ENCODE peak calls at places on chromosomes 12 and 14, in five cellular contexts. A is erythroblast, Y is K562, D is gastrocnemius medialis, T is tibial nerve. M is an unnamed sample.

GRCh38 chr12:26119391-26119981 is 5.4 kb downstream of the BHLHE41 start:
- DNase-seq in T (peak; percentile 54), D (peak; percentile 44), A (peak; percentile 26), Y (peak; percentile 43), M (peak; percentile 23)

GRCh38 chr12:124305776-124306685 is 11.1 kb downstream of the RFLNA start:
- DNase-seq in A (no peak), Y (no peak), D (no peak), T (no peak), M (no peak)

GRCh38 chr12:68768431-68768934 is 22.5 kb downstream of the SLC35E3 start:
- DNase-seq in T (no peak), Y (no peak), D (no peak), A (no peak), M (no peak)

GRCh38 chr14:49893309-49894213 is 679 bp downstream of the ARF6 start:
- DNase-seq in D (peak; percentile 46), T (peak; percentile 19), Y (peak; percentile 74), A (peak; percentile 94), M (no peak)

GRCh38 chr14:74516451-74517155 is 23.0 kb downstream of the ISCA2 start:
- DNase-seq in T (no peak), Y (peak; percentile 9), A (no peak), D (no peak), M (no peak)

GRCh38 chr12:8123124-8123888 is at the start of gene CLEC4A:
- DNase-seq in Y (no peak), A (no peak), D (no peak), T (no peak), M (no peak)

GRCh38 chr12:122028165-122028591 is 6.5 kb downstream of the BCL7A start:
- DNase-seq in A (no peak), D (peak; percentile 71), Y (no peak), T (no peak), M (no peak)

GRCh38 chr12:62846506-62846905 is 88.4 kb downstream of the PPM1H start:
- DNase-seq in A (no peak), D (no peak), T (no peak), Y (no peak), M (no peak)

GRCh38 chr12:67256649-67257048 is 12.5 kb upstream of the CAND1 start:
- DNase-seq in A (no peak), D (no peak), Y (no peak), T (no peak), M (no peak)

GRCh38 chr12:90902596-90902995 is 52.4 kb downstream of the CCER1 start:
- DNase-seq in T (no peak), Y (no peak), A (no peak), D (no peak), M (no peak)

GRCh38 chr12:4899361-4899760 is 10.3 kb upstream of the KCNA1 start:
- DNase-seq in A (no peak), Y (no peak), T (no peak), D (no peak), M (no peak)

GRCh38 chr12:47576256-47576655 is 129.6 kb downstream of the RPAP3 start:
- DNase-seq in A (no peak), T (no peak), Y (no peak), D (no peak), M (no peak)

GRCh38 chr12:131137836-131138637 is 184.3 kb downstream of the ADGRD1 start:
- DNase-seq in Y (peak; percentile 37), T (no peak), D (no peak), A (no peak), M (no peak)

GRCh38 chr14:96098309-96098998 is 59.3 kb downstream of the C14orf132 start:
- DNase-seq in T (no peak), D (no peak), A (peak; percentile 16), Y (peak; percentile 24), M (peak; percentile 59)

GRCh38 chr14:56805201-56805991 is 4.9 kb downstream of the OTX2 start:
- DNase-seq in D (no peak), Y (no peak), A (no peak), T (no peak), M (no peak)

GRCh38 chr12:58491296-58491695 is 429.0 kb downstream of the LRIG3 start:
- DNase-seq in T (no peak), D (no peak), A (no peak), Y (no peak), M (no peak)

GRCh38 chr12:105492591-105492990 is 162.1 kb downstream of the C12orf75 start:
- DNase-seq in D (no peak), A (no peak), Y (no peak), T (no peak), M (no peak)

GRCh38 chr14:104436741-104437701 is 142.5 kb upstream of the C14orf180 start:
- DNase-seq in Y (no peak), T (peak; percentile 3), D (no peak), A (no peak), M (no peak)

GRCh38 chr12:1930816-1931597 is 12.6 kb upstream of the CACNA2D4 start:
- DNase-seq in T (no peak), A (no peak), Y (no peak), D (no peak), M (no peak)

GRCh38 chr12:19971396-19971802 is 396.9 kb upstream of the PDE3A start:
- DNase-seq in T (no peak), Y (no peak), D (no peak), A (no peak), M (no peak)

GRCh38 chr14:105474478-105475268 is at the start of gene CRIP2:
- DNase-seq in D (no peak), Y (peak; percentile 29), T (no peak), A (peak; percentile 71), M (peak; percentile 84)

GRCh38 chr14:68665792-68666195 is 127.1 kb downstream of the ZFP36L1 start:
- DNase-seq in A (no peak), T (no peak), Y (no peak), D (no peak), M (no peak)

GRCh38 chr14:65035049-65035448 is 48.4 kb downstream of the FNTB start:
- DNase-seq in T (peak; percentile 50), D (no peak), A (no peak), Y (no peak), M (no peak)

GRCh38 chr12:6326316-6326959 is 15.4 kb downstream of the TNFRSF1A start:
- DNase-seq in T (no peak), Y (peak; percentile 65), D (peak; percentile 72), A (peak; percentile 56), M (no peak)

GRCh38 chr12:19288603-19289244 is 150.6 kb upstream of the AEBP2 start:
- DNase-seq in D (no peak), T (no peak), Y (peak; percentile 14), A (peak; percentile 33), M (peak; percentile 16)

GRCh38 chr12:107109726-107110518 is 16.6 kb upstream of the CRY1 start:
- DNase-seq in D (no peak), Y (peak; percentile 83), A (peak; percentile 20), T (no peak), M (no peak)

GRCh38 chr12:101570022-101570421 is 24.7 kb upstream of the MYBPC1 start:
- DNase-seq in T (no peak), Y (peak; percentile 10), D (no peak), A (peak; percentile 5), M (no peak)

GRCh38 chr12:104734541-104735075 is 223.5 kb downstream of the SLC41A2 start:
- DNase-seq in Y (no peak), A (no peak), D (no peak), T (no peak), M (no peak)

GRCh38 chr12:8953773-8954402 is 4.4 kb upstream of the M6PR start:
- DNase-seq in A (no peak), D (no peak), T (no peak), Y (no peak), M (no peak)

GRCh38 chr12:6949063-6949594 is 2.0 kb upstream of the PTPN6 start:
- DNase-seq in A (no peak), D (no peak), Y (no peak), T (no peak), M (no peak)

GRCh38 chr14:66247662-66248061 is 238.5 kb upstream of the CCDC196 start:
- DNase-seq in D (no peak), A (no peak), T (no peak), Y (no peak), M (no peak)

GRCh38 chr12:123363743-123364531 is 710 bp downstream of the SBNO1 start:
- DNase-seq in A (peak; percentile 64), Y (peak; percentile 44), T (peak; percentile 5), D (no peak), M (peak; percentile 26)

GRCh38 chr12:58833844-58834243 is 86.5 kb downstream of the LRIG3 start:
- DNase-seq in Y (no peak), A (no peak), D (no peak), T (no peak), M (no peak)

GRCh38 chr14:82070040-82070439 is 536.4 kb upstream of the SEL1L start:
- DNase-seq in D (no peak), A (no peak), T (no peak), Y (no peak), M (no peak)

DNA sequence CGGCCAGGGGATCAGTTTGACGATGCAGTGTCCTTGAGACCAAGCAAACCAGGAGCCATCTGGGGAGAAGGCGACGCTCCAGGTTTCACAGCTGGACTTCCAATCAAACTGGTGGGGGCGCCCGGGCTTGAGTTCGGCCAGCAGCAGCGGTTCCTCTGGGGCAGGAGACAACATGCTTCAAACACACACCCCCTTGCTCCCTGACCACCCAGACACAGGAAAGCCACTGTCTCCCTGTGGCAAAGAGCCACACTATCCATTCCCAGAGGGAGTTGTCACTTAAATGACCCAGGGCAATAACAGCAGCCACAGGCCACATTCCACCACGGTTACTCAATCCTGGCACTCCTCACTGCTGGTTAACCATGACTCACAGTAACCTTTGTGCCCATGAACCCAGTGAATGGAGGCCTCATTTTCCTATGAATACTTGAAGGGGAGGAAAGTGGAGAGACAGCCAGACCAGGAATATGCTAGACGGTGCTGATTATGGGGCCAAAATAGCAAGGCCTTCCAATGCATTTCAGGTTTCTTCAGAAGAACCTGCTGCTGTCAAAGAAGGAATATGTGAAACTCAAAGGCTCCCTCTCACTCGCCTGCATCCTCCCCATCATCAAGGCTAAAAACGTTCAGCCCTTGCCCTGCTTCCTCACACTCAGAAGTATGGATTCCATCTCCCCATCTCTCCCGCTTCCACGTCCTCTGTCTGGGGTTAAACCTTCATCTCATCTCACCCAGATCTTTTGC is 8.5 kb downstream of the WSB2 start:
- DNase-seq in T (peak; percentile 83), D (peak; percentile 95), Y (no peak), A (no peak), M (peak; percentile 84)
- TF ChIP-seq POLR2A in T (no peak), D (no peak), Y (no peak), A (no peak), M (no peak)

DNA sequence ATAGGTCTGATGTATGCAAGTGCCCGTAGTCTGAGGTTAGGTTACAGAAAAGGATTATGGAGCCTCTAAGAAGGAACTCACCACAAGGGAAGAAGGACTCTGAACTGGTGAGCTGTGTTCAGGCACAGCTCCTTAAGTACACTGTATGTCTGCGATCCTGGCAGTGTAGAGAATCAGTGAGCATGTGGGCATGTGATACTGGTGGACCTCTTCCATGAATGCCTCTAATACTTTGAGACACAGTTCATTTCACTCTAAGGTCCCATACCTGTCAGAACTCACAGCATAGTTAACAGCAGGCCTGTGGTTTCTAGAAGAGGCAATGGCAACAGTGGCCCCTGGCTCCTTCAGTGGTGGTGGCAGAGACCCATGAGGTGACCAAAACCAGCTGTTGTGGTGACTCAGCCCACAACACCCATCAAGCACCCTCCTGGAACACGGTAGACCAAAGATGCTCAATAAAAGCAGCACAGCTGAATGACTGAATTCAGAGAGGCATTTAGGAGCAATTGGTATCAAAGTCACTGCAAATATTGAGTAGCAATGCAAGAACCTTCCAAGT is 6.9 kb upstream of the OR6J1 start:
- DNase-seq in A (no peak), T (no peak), D (peak; percentile 19), Y (peak; percentile 58), M (no peak)
- TF ChIP-seq POLR2A in A (peak; percentile 61), T (no peak), D (no peak), Y (peak; percentile 95), M (peak; percentile 25)

GRCh38 chr14:90409209-90409730 is 12.4 kb downstream of the CALM1 start:
- DNase-seq in A (no peak), T (peak; percentile 13), D (no peak), Y (no peak), M (peak; percentile 93)
- TF ChIP-seq POLR2A in A (no peak), T (no peak), D (no peak), Y (no peak), M (no peak)

GRCh38 chr14:94385553-94386057 is 2.8 kb downstream of the SERPINA1 start:
- DNase-seq in A (no peak), T (no peak), D (no peak), Y (no peak), M (no peak)
- TF ChIP-seq POLR2A in A (no peak), T (no peak), D (no peak), Y (no peak), M (no peak)

M was measured in H54.